ENCODE peak calls at places on chromosomes 1 and 21, in seven cellular contexts. M, N, U, P, Q, V and I are unnamed samples.

GRCh38 chr1:1889090-1889750 is 1.7 kb downstream of the GNB1 start:
- DNase-seq in Q (no peak), V (no peak), P (no peak), U (no peak), N (no peak), M (no peak), I (no peak)

GRCh38 chr1:40712405-40712944 is 21.0 kb downstream of the NFYC start:
- DNase-seq in V (no peak), P (no peak), Q (no peak), U (no peak), N (no peak), M (no peak), I (no peak)

GRCh38 chr1:244140420-244140819 is 89.3 kb downstream of the ZBTB18 start:
- DNase-seq in V (no peak), M (no peak), N (no peak), P (no peak), U (no peak), Q (no peak), I (no peak)

GRCh38 chr1:227343201-227343600 is 24.9 kb upstream of the CDC42BPA start:
- DNase-seq in V (no peak), U (no peak), M (no peak), P (no peak), Q (no peak), N (no peak), I (no peak)

GRCh38 chr1:84569216-84569615 is 5.0 kb downstream of the CTBS start:
- DNase-seq in Q (no peak), U (no peak), M (no peak), P (no peak), N (no peak), V (no peak), I (no peak)

GRCh38 chr1:51491166-51491981 is 27.7 kb downstream of the EPS15 start:
- DNase-seq in M (peak), P (no peak), U (no peak), Q (no peak), N (no peak), V (no peak), I (no peak)

GRCh38 chr1:151545542-151545941 is 5.4 kb downstream of the TUFT1 start:
- DNase-seq in V (no peak), M (no peak), P (no peak), Q (no peak), N (peak), U (no peak), I (no peak)

GRCh38 chr1:118960026-118960561 is 28.0 kb downstream of the TBX15 start:
- DNase-seq in N (peak), P (no peak), V (no peak), M (no peak), Q (no peak), U (peak), I (no peak)

GRCh38 chr1:23282967-23283366 is 61.1 kb downstream of the HNRNPR start:
- DNase-seq in N (peak), M (no peak), P (no peak), Q (no peak), U (no peak), V (no peak), I (no peak)

GRCh38 chr1:165444897-165445370 is at the start of gene RXRG:
- DNase-seq in U (no peak), Q (no peak), N (no peak), V (no peak), M (no peak), P (peak), I (peak)

GRCh38 chr1:74689800-74690696 is 16.5 kb upstream of the ERICH3 start:
- DNase-seq in P (no peak), U (no peak), M (peak), Q (peak), N (peak), V (peak), I (no peak)

GRCh38 chr1:116506132-116507004 is 64.5 kb downstream of the CD58 start:
- DNase-seq in V (no peak), Q (no peak), M (no peak), U (no peak), N (peak), P (no peak), I (no peak)

GRCh38 chr21:15272171-15272570 is 207.4 kb upstream of the NRIP1 start:
- DNase-seq in M (no peak), V (no peak), N (no peak), Q (no peak), U (no peak), P (no peak), I (no peak)

GRCh38 chr1:233912909-233913308 is 8.4 kb downstream of the SLC35F3 start:
- DNase-seq in Q (no peak), M (no peak), U (no peak), N (no peak), V (no peak), P (no peak), I (no peak)

GRCh38 chr1:246284021-246284420 is 223.1 kb downstream of the SMYD3 start:
- DNase-seq in U (no peak), V (no peak), Q (no peak), N (no peak), M (no peak), P (no peak), I (no peak)

GRCh38 chr1:32448773-32449456 is 16.0 kb upstream of the ZBTB8B start:
- DNase-seq in M (no peak), U (no peak), Q (no peak), V (peak), P (no peak), N (peak), I (no peak)

GRCh38 chr1:160567858-160568682 is 11.2 kb downstream of the CD84 start:
- DNase-seq in P (no peak), Q (no peak), V (no peak), N (no peak), M (peak), U (no peak), I (no peak)

GRCh38 chr1:110174961-110175360 is 24.7 kb downstream of the SLC6A17 start:
- DNase-seq in M (no peak), U (no peak), V (no peak), P (no peak), N (no peak), Q (no peak), I (no peak)

GRCh38 chr1:78673120-78673519 is 23.5 kb downstream of the IFI44 start:
- DNase-seq in U (no peak), P (no peak), Q (no peak), N (peak), V (peak), M (no peak), I (no peak)

GRCh38 chr1:86429830-86430229 is 5.9 kb downstream of the CLCA2 start:
- DNase-seq in U (no peak), Q (peak), P (no peak), V (no peak), M (no peak), N (peak), I (peak)

GRCh38 chr1:61844006-61844405 is 101.7 kb downstream of the PATJ start:
- DNase-seq in V (no peak), Q (no peak), U (no peak), P (no peak), N (no peak), M (no peak), I (no peak)

GRCh38 chr1:232851532-232851931 is 46.3 kb downstream of the MAP10 start:
- DNase-seq in P (no peak), V (no peak), M (no peak), N (no peak), Q (no peak), U (no peak), I (no peak)

GRCh38 chr1:100773444-100773843 is 53.9 kb downstream of the VCAM1 start:
- DNase-seq in P (no peak), N (no peak), V (no peak), Q (no peak), M (no peak), U (no peak), I (no peak)

GRCh38 chr1:102858695-102859094 is 249.6 kb downstream of the COL11A1 start:
- DNase-seq in P (no peak), U (no peak), M (no peak), V (no peak), Q (no peak), N (no peak), I (no peak)

GRCh38 chr1:40965531-40965930 is 14.0 kb upstream of the CTPS1 start:
- DNase-seq in Q (no peak), V (no peak), M (no peak), P (no peak), N (no peak), U (no peak), I (peak)

GRCh38 chr21:35217504-35218060 is 168.5 kb upstream of the RUNX1 start:
- DNase-seq in P (no peak), N (peak), V (peak), Q (no peak), U (no peak), M (no peak), I (no peak)

GRCh38 chr1:15099441-15100137 is 54.0 kb upstream of the TMEM51 start:
- DNase-seq in U (no peak), N (no peak), P (no peak), M (no peak), Q (no peak), V (no peak), I (no peak)

GRCh38 chr1:26408604-26409003 is 2.0 kb upstream of the LIN28A start:
- DNase-seq in Q (peak), N (peak), V (peak), M (peak), U (no peak), P (peak), I (peak)

GRCh38 chr21:36693144-36694040 is 5.5 kb upstream of the SIM2 start:
- DNase-seq in V (no peak), N (no peak), Q (no peak), U (no peak), P (no peak), M (no peak), I (no peak)

GRCh38 chr1:153711006-153711405 is 16.8 kb upstream of the INTS3 start:
- DNase-seq in Q (no peak), U (no peak), N (no peak), V (no peak), M (no peak), P (no peak), I (no peak)

GRCh38 chr1:26041978-26042377 is 3.9 kb downstream of the SLC30A2 start:
- DNase-seq in U (no peak), P (no peak), V (no peak), Q (no peak), N (no peak), M (no peak), I (no peak)

GRCh38 chr1:222618001-222618879 is at the start of gene MIA3:
- DNase-seq in P (peak), M (peak), Q (peak), N (no peak), U (no peak), V (peak), I (peak)

GRCh38 chr1:167697667-167698141 is 24.1 kb upstream of the MPZL1 start:
- DNase-seq in V (no peak), P (no peak), M (no peak), Q (no peak), U (no peak), N (no peak), I (no peak)

GRCh38 chr1:204338359-204338758 is 21.4 kb downstream of the PLEKHA6 start:
- DNase-seq in U (no peak), N (no peak), V (no peak), P (no peak), Q (no peak), M (no peak), I (no peak)

GRCh38 chr1:2003564-2004131 is at the start of gene CFAP74:
- DNase-seq in V (peak), N (no peak), Q (no peak), M (no peak), U (no peak), P (no peak), I (no peak)

GRCh38 chr1:29391362-29391880 is 155.1 kb downstream of the PTPRU start:
- DNase-seq in P (no peak), U (no peak), V (no peak), M (no peak), Q (no peak), N (no peak), I (no peak)

GRCh38 chr1:39509360-39510009 is 18.0 kb downstream of the BMP8A start:
- DNase-seq in U (no peak), N (no peak), V (no peak), P (no peak), Q (peak), M (peak), I (peak)

GRCh38 chr1:24964811-24965570 is 34.9 kb upstream of the RUNX3 start:
- DNase-seq in P (no peak), Q (no peak), N (no peak), M (peak), U (no peak), V (no peak), I (peak)
- TF ChIP-seq POLR2A in P (no peak), Q (no peak), N (no peak), M (peak), U (no peak), V (no peak), I (no peak)

DNA sequence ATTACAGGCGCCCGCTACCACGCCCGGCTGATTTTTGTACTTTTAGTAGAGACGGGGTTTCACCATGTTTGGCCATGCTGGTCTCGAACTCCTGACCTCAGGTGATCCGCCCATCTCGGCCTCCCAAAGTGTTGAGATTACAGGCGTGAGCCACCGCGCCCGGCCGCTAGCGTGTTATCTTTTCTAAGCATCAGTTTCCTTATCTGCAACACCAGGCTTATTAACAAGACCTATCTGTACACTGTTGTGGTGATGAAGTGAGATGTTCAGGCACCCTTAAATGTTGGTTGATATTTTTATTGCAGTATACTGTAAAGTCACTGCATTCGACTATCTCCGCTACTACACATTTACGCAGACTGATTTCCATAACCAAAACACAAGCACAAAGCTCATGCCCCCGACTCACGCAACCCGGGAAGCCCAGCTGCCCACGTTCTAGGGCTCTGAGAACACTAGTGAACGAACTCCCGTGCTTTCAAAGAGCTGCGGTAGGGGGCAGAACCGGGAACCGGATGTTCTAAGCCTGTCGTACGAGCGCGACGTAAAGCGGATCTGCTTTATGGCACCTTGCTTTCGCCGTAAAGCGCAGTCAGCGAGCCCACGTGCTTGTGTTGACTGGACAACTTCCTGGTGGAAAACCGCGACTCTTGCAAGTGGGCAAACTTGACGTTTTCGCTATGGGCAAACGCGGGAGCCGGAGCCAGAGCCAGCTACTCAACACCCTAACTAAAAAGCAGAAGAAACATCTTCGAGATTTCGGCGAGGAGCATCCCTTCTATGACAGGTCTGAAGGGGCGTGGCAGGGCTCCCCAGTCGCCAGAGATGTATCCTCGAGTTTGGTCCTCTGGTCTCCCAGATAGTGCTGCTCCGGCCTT is at the start of gene UTP25:
- DNase-seq in M (peak), U (peak), P (peak), N (peak), V (peak), Q (peak), I (peak)
- TF ChIP-seq EP300 in M (no peak), U (no peak), P (peak), N (no peak), V (no peak), Q (no peak), I (no peak)

GRCh38 chr1:120179420-120180348 is 3.4 kb upstream of the SEC22B start:
- DNase-seq in N (no peak), U (no peak), P (no peak), V (no peak), Q (peak), M (peak), I (peak)

GRCh38 chr1:120178799-120179419 is 2.6 kb upstream of the SEC22B start:
- DNase-seq in V (no peak), U (no peak), M (no peak), Q (no peak), P (no peak), N (no peak), I (no peak)

GRCh38 chr1:120176092-120176855 is at the start of gene SEC22B:
- DNase-seq in Q (peak), V (peak), M (peak), N (peak), P (peak), U (peak), I (peak)
- TF ChIP-seq POLR2A in Q (peak), V (peak), M (peak), N (peak), P (peak), U (peak), I (peak)

GRCh38 chr1:53410691-53411090 is 48.5 kb upstream of the DMRTB1 start:
- DNase-seq in N (no peak), U (no peak), M (no peak), Q (no peak), P (no peak), V (no peak), I (peak)

GRCh38 chr1:53409233-53409632 is 50.0 kb upstream of the DMRTB1 start:
- DNase-seq in P (no peak), V (no peak), M (no peak), N (no peak), Q (no peak), U (no peak), I (peak)

GRCh38 chr1:53408755-53409129 is 50.5 kb upstream of the DMRTB1 start:
- DNase-seq in V (no peak), U (no peak), Q (no peak), N (no peak), P (no peak), M (no peak), I (peak)

GRCh38 chr1:53409695-53410094 is 49.5 kb upstream of the DMRTB1 start:
- DNase-seq in V (no peak), M (no peak), U (no peak), N (no peak), P (no peak), Q (no peak), I (peak)

DNA sequence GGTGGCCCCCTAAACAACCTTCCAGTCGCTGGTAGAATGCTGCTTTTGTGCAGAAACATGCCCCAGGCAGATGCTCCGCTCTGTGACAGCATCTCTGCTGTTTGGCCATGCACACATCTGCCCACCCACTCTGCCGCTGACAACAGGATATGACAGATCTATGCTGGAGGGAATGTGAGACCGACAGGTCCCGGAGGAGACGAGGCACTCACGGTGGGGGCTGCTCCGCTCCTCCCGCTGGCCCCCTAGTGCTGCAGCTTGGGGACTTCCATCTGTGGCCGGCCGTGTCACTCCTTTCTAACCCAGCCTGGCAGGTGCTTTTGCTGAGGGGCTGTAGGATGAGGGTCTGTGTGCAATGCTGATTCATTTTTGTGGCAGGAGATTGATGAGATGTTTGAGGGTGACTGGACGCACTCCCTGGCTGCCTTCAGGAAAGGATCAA is 49.1 kb upstream of the DMRTB1 start:
- DNase-seq in M (no peak), V (no peak), N (no peak), U (no peak), Q (no peak), P (no peak), I (peak)
- TF ChIP-seq EP300 in M (no peak), V (no peak), N (no peak), U (no peak), Q (no peak), P (no peak), I (no peak)